ENCODE peak calls at places on chromosome 6, in ten cellular contexts. U is NCI-H1436; Z is stimulated activated CD4-positive, alpha-beta T cell treated with anti-CD3 and anti-CD28 coated beads, Interleukin-4, amount 100 ng/mL, for 48 hours; M is IMR-90; I is KBM-7; V is A549; Y is ACHN; G is mucosa of descending colon; P is DMS53; J is stimulated activated CD8-positive, alpha-beta memory T cell treated with anti-CD3 and anti-CD28 coated beads, Interleukin-12 subunit alpha, Interleukin-12 subunit beta, amount 100 ng/mL, for 4 hours. R is an unnamed sample.

GRCh38 chr6:33590531-33591198 is 10.6 kb upstream of the BAK1 start:
- DNase-seq in U (no peak), Z (no peak), M (no peak), I (no peak), V (peak), Y (peak), G (peak), P (peak), J (no peak), R (no peak)

GRCh38 chr6:7062445-7063162 is 45.2 kb upstream of the RREB1 start:
- DNase-seq in U (no peak), Z (no peak), M (no peak), I (no peak), V (no peak), Y (no peak), G (peak), P (peak), J (no peak), R (no peak)

GRCh38 chr6:53518862-53519261 is 26.0 kb downstream of the GCLC start:
- DNase-seq in U (no peak), Z (no peak), M (no peak), I (no peak), V (no peak), Y (no peak), G (no peak), P (no peak), J (no peak), R (no peak)

GRCh38 chr6:111750753-111751684 is 122.2 kb downstream of the FYN start:
- DNase-seq in U (no peak), Z (no peak), M (peak), I (no peak), V (no peak), Y (no peak), G (peak), P (no peak), J (no peak), R (no peak)

GRCh38 chr6:44742201-44742600 is 354.7 kb downstream of the CDC5L start:
- DNase-seq in U (no peak), Z (no peak), M (no peak), I (no peak), V (no peak), Y (no peak), G (no peak), P (no peak), J (no peak), R (no peak)

GRCh38 chr6:53898026-53898795 is 103.4 kb downstream of the LRRC1 start:
- DNase-seq in U (no peak), Z (no peak), M (peak), I (no peak), V (no peak), Y (no peak), G (no peak), P (no peak), J (no peak), R (no peak)

GRCh38 chr6:1703923-1704322 is 94.2 kb downstream of the FOXC1 start:
- DNase-seq in U (no peak), Z (no peak), M (no peak), I (no peak), V (no peak), Y (no peak), G (no peak), P (no peak), J (no peak), R (no peak)

GRCh38 chr6:115058414-115059211 is 715.8 kb upstream of the HS3ST5 start:
- DNase-seq in U (no peak), Z (no peak), M (no peak), I (no peak), V (no peak), Y (no peak), G (no peak), P (peak), J (no peak), R (no peak)

GRCh38 chr6:170093276-170093657 is 197.6 kb downstream of the DLL1 start:
- DNase-seq in U (no peak), Z (no peak), M (no peak), I (no peak), V (no peak), Y (no peak), G (no peak), P (no peak), J (no peak), R (no peak)

GRCh38 chr6:108247965-108248536 is 12.8 kb downstream of the SNX3 start:
- DNase-seq in U (no peak), Z (no peak), M (no peak), I (no peak), V (no peak), Y (no peak), G (no peak), P (no peak), J (no peak), R (no peak)

GRCh38 chr6:148457137-148457842 is 114.7 kb downstream of the SASH1 start:
- DNase-seq in U (no peak), Z (no peak), M (peak), I (no peak), V (no peak), Y (no peak), G (no peak), P (no peak), J (no peak), R (no peak)